ENCODE peak calls at places on chromosomes 3 and 15, in seven cellular contexts. N is upper lobe of right lung, L is PC-3, U is K562, Z is astrocyte, M is GM12865, E is spleen. S is an unnamed sample.
A peak's percentile ranks its signal among the peaks of the same experiment; 100 is the strongest.

GRCh38 chr3:161239700-161240099 is 18.6 kb downstream of the NMD3 start:
- DNase-seq in U (no peak), Z (no peak), M (no peak), N (no peak), L (no peak), E (no peak), S (no peak)

GRCh38 chr3:55330355-55330754 is 156.8 kb downstream of the WNT5A start:
- DNase-seq in U (no peak), E (no peak), M (no peak), Z (peak; percentile 99), L (peak; percentile 94), N (no peak), S (peak; percentile 91)

GRCh38 chr3:117736851-117737250 is 1027.3 kb downstream of the TUSC7 start:
- DNase-seq in M (no peak), N (no peak), Z (peak; percentile 29), U (no peak), L (no peak), E (no peak), S (peak; percentile 91)

GRCh38 chr3:71185733-71186455 is 397.6 kb downstream of the FOXP1 start:
- DNase-seq in U (peak; percentile 24), N (no peak), E (no peak), Z (peak; percentile 85), L (peak; percentile 35), M (no peak), S (peak; percentile 71)

GRCh38 chr15:73570355-73571032 is 62.7 kb downstream of the NPTN start:
- DNase-seq in Z (no peak), N (no peak), U (no peak), E (no peak), M (no peak), L (no peak), S (no peak)

GRCh38 chr15:49062900-49063299 is 16.7 kb upstream of the SECISBP2L start:
- DNase-seq in E (no peak), U (no peak), L (no peak), N (no peak), Z (no peak), M (no peak), S (no peak)

GRCh38 chr15:62816342-62817059 is 226.0 kb upstream of the TPM1 start:
- DNase-seq in M (no peak), Z (peak; percentile 32), L (no peak), E (no peak), N (no peak), U (no peak), S (no peak)

GRCh38 chr3:112364291-112364690 is 31.3 kb downstream of the CD200 start:
- DNase-seq in Z (no peak), M (peak; percentile 35), U (no peak), L (no peak), N (no peak), E (no peak), S (no peak)

GRCh38 chr3:98003306-98003969 is 31.2 kb upstream of the RIOX2 start:
- DNase-seq in U (no peak), L (no peak), E (no peak), M (peak; percentile 63), Z (no peak), N (no peak), S (no peak)

GRCh38 chr3:45332901-45333407 is 55.4 kb upstream of the LARS2 start:
- DNase-seq in E (no peak), M (no peak), N (no peak), Z (no peak), L (no peak), U (no peak), S (no peak)

GRCh38 chr3:194730369-194730768 is 44.7 kb downstream of the FAM43A start:
- DNase-seq in L (no peak), E (no peak), Z (no peak), M (peak; percentile 41), U (no peak), N (no peak), S (peak; percentile 89)
- H3K4me3 ChIP-seq in L (no peak overlapping the region), E (no peak overlapping the region), Z (no peak overlapping the region), M (no peak overlapping the region), U (no peak overlapping the region), N (peak overlapping the region; percentile 5), S (no peak overlapping the region)

DNA sequence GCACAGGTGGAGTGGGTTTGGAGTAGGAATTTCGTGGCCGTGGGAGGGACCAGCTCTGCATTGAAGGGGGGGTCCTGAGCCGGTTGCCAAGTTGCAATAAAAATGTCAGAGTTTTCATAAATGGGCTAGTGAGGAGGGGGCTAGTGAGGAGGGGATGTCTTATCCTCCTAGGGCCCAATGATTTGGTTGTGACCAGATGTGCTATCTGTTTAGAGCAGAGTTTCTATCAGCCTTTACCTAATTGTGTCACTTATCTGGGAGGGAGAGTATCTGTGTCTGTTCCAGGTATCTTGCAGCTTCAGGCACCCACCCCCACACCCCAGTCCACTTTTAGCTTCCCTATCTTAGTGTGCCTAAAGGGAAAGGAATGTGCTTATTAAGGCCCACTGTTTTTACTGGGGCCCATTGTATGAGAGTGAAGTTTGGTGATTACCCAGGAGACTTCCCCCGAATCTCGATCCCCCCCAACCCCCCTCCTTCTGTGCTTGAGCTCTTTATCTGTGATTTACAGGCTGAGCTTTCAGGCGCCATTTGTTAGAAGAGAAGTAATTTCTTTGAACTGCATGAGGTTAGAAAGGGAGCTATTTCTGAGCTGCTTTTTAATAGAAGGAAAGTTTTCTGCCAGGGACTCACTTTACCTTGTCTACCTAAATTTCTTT is 42.6 kb downstream of the PPCDC start:
- DNase-seq in N (peak; percentile 10), L (peak; percentile 20), M (no peak), E (no peak), U (peak; percentile 79), Z (peak; percentile 39), S (no peak)
- H3K4me3 ChIP-seq in N (no peak overlapping the region), L (no peak overlapping the region), M (no peak overlapping the region), E (no peak overlapping the region), U (no peak overlapping the region), Z (no peak overlapping the region), S (no peak overlapping the region)

DNA sequence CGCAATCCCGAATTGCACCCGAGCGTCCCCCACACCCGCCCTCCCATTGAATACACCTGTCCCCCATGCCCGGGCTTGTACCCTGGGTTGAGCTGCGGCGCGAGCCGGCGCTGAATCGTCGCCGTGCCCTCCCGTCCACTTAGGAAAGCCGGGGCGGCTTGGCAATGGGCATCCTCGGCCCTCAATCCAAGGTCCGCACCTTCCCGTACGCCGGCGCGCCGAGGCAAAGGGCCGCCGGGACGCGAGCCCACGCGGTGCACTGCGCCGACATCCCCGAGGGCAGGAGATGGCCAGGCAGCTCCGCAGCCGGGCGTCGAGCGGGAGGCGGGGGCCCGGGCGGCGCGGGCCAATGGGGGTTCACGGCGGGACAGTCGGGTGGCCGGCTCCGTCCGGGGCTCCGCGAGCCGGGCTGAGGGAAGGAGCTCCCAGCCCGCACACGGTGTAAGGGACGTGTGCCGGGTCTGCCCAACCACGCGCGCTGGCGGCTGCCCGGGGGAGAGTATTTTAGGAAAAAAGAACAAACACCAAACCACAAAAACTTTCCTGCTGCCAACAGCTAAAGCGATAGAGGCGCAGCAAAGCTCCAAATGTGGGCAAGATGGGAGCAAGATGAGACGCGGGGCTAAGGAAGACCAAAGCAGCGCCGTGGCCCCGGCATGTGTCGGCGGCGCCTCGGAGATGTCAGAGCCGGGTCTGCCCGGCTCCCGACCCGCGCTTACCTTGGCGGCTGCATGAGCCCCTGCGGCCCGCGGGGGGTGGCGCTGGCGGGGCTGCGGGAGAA is 621 bp downstream of the RGMA start:
- DNase-seq in Z (peak; percentile 6), M (no peak), L (no peak), U (no peak), N (peak; percentile 70), E (peak; percentile 80), S (no peak)
- H3K4me3 ChIP-seq in Z (peak overlapping the region; percentile 42), M (no peak overlapping the region), L (peak overlapping the region; percentile 32), U (no peak overlapping the region), N (peak overlapping the region; percentile 50), E (peak overlapping the region; percentile 44), S (peak overlapping the region; percentile 44)

DNA sequence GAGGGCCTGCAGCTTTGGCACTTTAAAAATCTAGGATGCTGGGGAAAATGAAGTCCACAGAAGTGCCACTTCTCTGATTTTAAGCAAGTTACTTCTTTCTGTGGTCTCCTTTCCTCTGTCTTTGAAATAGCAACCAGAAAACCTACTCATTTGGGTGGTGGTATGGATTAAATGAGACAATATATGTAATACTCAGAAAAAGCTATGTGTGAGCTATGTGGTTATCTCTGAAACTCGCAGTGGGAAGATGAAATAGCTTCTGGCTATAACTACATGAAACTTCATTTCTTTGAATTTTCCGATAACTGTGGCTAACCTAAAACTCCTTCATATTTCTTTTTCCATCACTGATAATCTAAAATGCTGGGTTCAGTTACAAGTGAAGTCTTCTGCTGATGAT is 368.9 kb downstream of the CLSTN2 start:
- DNase-seq in L (no peak), E (no peak), Z (no peak), N (no peak), M (no peak), U (no peak), S (no peak)
- H3K4me3 ChIP-seq in L (no peak overlapping the region), E (no peak overlapping the region), Z (no peak overlapping the region), N (no peak overlapping the region), M (no peak overlapping the region), U (no peak overlapping the region), S (no peak overlapping the region)

GRCh38 chr15:72106068-72106467 is 11.9 kb downstream of the MYO9A start:
- DNase-seq in N (no peak), Z (no peak), L (no peak), M (no peak), E (no peak), U (no peak), S (no peak)
- H3K4me3 ChIP-seq in N (no peak overlapping the region), Z (no peak overlapping the region), L (no peak overlapping the region), M (no peak overlapping the region), E (no peak overlapping the region), U (no peak overlapping the region), S (no peak overlapping the region)

GRCh38 chr3:128994173-128994512 is 267 bp upstream of the CFAP92 start:
- DNase-seq in U (no peak), Z (no peak), L (no peak), M (no peak), N (no peak), E (no peak), S (no peak)
- H3K4me3 ChIP-seq in U (no peak overlapping the region), Z (peak overlapping the region; percentile 46), L (peak overlapping the region; percentile 74), M (peak overlapping the region; percentile 17), N (peak overlapping the region; percentile 48), E (peak overlapping the region; percentile 42), S (no peak overlapping the region)

GRCh38 chr3:23494967-23495366 is 291.8 kb downstream of the UBE2E2 start:
- DNase-seq in M (no peak), L (no peak), N (no peak), Z (no peak), U (no peak), E (no peak), S (no peak)
- H3K4me3 ChIP-seq in M (no peak overlapping the region), L (no peak overlapping the region), N (no peak overlapping the region), Z (no peak overlapping the region), U (no peak overlapping the region), E (no peak overlapping the region), S (no peak overlapping the region)

DNA sequence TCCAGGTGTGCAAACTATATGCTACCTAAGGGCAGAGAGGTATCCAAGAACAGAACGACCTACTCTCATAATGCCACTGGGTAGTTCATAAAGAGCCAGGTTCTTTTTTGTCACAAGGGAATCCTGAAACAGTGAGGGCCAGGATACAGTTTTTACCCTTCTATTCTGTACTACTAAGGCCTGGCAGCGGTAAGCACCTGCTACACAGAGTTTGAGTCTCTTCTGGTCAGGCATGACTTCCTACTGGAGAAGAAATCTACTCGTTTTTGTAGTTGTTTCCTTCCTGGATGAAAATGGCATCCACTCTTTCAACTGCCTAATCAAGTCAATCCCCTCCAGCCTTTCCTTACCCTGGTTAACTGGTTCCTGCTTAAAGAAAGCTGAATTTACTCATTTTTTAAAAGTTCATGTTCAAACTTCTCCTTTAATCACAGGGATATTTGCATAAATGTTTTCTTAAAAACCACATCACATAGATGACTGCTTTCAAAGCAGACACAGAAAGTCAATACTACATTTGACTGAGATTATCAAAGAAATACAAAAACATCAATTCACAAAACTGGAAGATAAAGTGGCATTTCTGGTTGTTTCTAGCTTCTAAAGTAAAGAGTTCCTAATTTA is 40.0 kb downstream of the MAP4 start:
- DNase-seq in N (no peak), Z (no peak), E (no peak), L (no peak), M (peak; percentile 50), U (no peak), S (no peak)
- H3K4me3 ChIP-seq in N (no peak overlapping the region), Z (no peak overlapping the region), E (no peak overlapping the region), L (no peak overlapping the region), M (no peak overlapping the region), U (no peak overlapping the region), S (no peak overlapping the region)